ENCODE peak calls at places on chromosome X, in nine cellular contexts. S is neural progenitor cell; I is endothelial cell of umbilical vein; H is colonic mucosa; L is upper lobe of right lung; P is heart right ventricle; Y is H9; Q is CD4-positive, alpha-beta T cell; N is Peyer's patch. J is an unnamed sample.
A peak's percentile ranks its signal among the peaks of the same experiment; 100 is the strongest.

GRCh38 chrX:18983711-18984380 is at the start of gene PHKA2:
- DNase-seq in S (no peak), I (no peak), H (peak; percentile 67), L (peak; percentile 84), P (peak; percentile 66), Y (peak; percentile 57), Q (no peak), N (peak; percentile 47), J (peak; percentile 76)

GRCh38 chrX:106203315-106203714 is 35.2 kb downstream of the PWWP3B start:
- DNase-seq in S (no peak), I (no peak), H (no peak), L (no peak), P (no peak), Y (no peak), Q (no peak), N (no peak), J (no peak)

GRCh38 chrX:143634373-143634685 is 1.6 kb downstream of the SLITRK4 start:
- DNase-seq in S (no peak), I (no peak), H (no peak), L (peak; percentile 54), P (no peak), Y (no peak), Q (no peak), N (no peak), J (peak; percentile 57)

GRCh38 chrX:154548028-154548316 is 552 bp downstream of the IKBKG start:
- DNase-seq in S (no peak), I (no peak), H (no peak), L (no peak), P (no peak), Y (no peak), Q (no peak), N (no peak), J (no peak)

GRCh38 chrX:77962068-77962902 is 7.2 kb downstream of the PGAM4 start:
- DNase-seq in S (no peak), I (peak; percentile 52), H (no peak), L (no peak), P (no peak), Y (no peak), Q (no peak), N (no peak), J (no peak)

GRCh38 chrX:28229217-28229616 is 248.0 kb upstream of the DCAF8L1 start:
- DNase-seq in S (no peak), I (no peak), H (no peak), L (no peak), P (no peak), Y (no peak), Q (no peak), N (no peak), J (no peak)

GRCh38 chrX:41664307-41665299 is 24.2 kb upstream of the GPR34 start:
- DNase-seq in S (no peak), I (no peak), H (no peak), L (no peak), P (no peak), Y (no peak), Q (no peak), N (no peak), J (no peak)

GRCh38 chrX:152138388-152138784 is at the start of gene MAGEA10:
- DNase-seq in S (no peak), I (no peak), H (no peak), L (no peak), P (no peak), Y (no peak), Q (no peak), N (no peak), J (no peak)

GRCh38 chrX:74286950-74287349 is 17.0 kb upstream of the ZCCHC13 start:
- DNase-seq in S (no peak), I (no peak), H (no peak), L (no peak), P (no peak), Y (no peak), Q (no peak), N (no peak), J (no peak)

GRCh38 chrX:132435222-132435621 is 53.6 kb downstream of the MBNL3 start:
- DNase-seq in S (no peak), I (no peak), H (no peak), L (no peak), P (no peak), Y (no peak), Q (no peak), N (no peak), J (no peak)

GRCh38 chrX:130885508-130885907 is 17.5 kb downstream of the ENOX2 start:
- DNase-seq in S (no peak), I (no peak), H (no peak), L (no peak), P (no peak), Y (no peak), Q (no peak), N (no peak), J (no peak)

GRCh38 chrX:84186603-84187358 is 1.2 kb downstream of the RPS6KA6 start:
- DNase-seq in S (no peak), I (peak; percentile 2), H (peak; percentile 52), L (no peak), P (no peak), Y (peak; percentile 43), Q (no peak), N (no peak), J (no peak)

GRCh38 chrX:150463566-150463965 is 100.4 kb downstream of the MAMLD1 start:
- DNase-seq in S (no peak), I (no peak), H (no peak), L (no peak), P (no peak), Y (no peak), Q (no peak), N (no peak), J (no peak)

GRCh38 chrX:84737471-84737871 is 235.2 kb upstream of the HDX start:
- DNase-seq in S (no peak), I (no peak), H (no peak), L (no peak), P (no peak), Y (no peak), Q (no peak), N (no peak), J (no peak)

GRCh38 chrX:8090482-8090881 is 80.6 kb downstream of the VCX2 start:
- DNase-seq in S (no peak), I (no peak), H (no peak), L (no peak), P (no peak), Y (no peak), Q (no peak), N (no peak), J (no peak)

GRCh38 chrX:2330487-2330886 is 170.3 kb downstream of the DHRSX start:
- DNase-seq in S (no peak), I (no peak), H (no peak), L (no peak), P (no peak), Y (no peak), Q (no peak), N (no peak), J (no peak)

GRCh38 chrX:39296472-39296871 is 495.2 kb downstream of the MID1IP1 start:
- DNase-seq in S (no peak), I (no peak), H (no peak), L (no peak), P (no peak), Y (no peak), Q (no peak), N (no peak), J (no peak)

GRCh38 chrX:39301041-39301440 is 499.8 kb downstream of the MID1IP1 start:
- DNase-seq in S (no peak), I (no peak), H (no peak), L (no peak), P (no peak), Y (no peak), Q (no peak), N (no peak), J (no peak)

GRCh38 chrX:39298821-39299220 is 497.6 kb downstream of the MID1IP1 start:
- DNase-seq in S (no peak), I (no peak), H (no peak), L (no peak), P (no peak), Y (no peak), Q (no peak), N (no peak), J (no peak)

GRCh38 chrX:39302838-39303237 is 501.6 kb downstream of the MID1IP1 start:
- DNase-seq in S (no peak), I (no peak), H (no peak), L (no peak), P (no peak), Y (no peak), Q (no peak), N (no peak), J (no peak)

DNA sequence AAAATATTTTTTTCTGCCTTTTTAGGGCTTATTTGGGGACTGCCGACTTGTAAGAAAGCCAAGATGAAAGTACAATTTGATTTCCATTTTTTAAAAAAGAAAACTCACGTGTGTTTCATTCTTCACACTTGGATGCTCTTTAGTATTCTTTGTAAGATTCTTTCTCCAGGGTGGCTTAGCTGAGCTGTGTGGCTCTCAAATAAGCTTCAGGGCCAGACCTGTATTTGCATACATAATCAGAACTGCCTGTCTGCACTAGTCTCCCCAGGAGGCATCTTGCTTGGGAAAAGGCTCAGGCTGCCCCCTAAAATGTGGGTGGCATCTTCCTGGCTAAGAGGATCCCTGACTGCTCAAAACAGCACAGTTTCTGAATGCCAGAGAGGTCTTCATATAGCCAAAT is 498.4 kb downstream of the MID1IP1 start:
- DNase-seq in S (no peak), I (no peak), H (no peak), L (no peak), P (no peak), Y (no peak), Q (no peak), N (no peak), J (no peak)
- H3K27ac ChIP-seq in S (no peak overlapping the region), I (no peak overlapping the region), H (no peak overlapping the region), L (no peak overlapping the region), P (no peak overlapping the region), Y (no peak overlapping the region), Q (no peak overlapping the region), N (no peak overlapping the region), J (no peak overlapping the region)

GRCh38 chrX:100643212-100643611 is 787 bp upstream of the SRPX2 start:
- DNase-seq in S (no peak), I (no peak), H (no peak), L (no peak), P (no peak), Y (no peak), Q (no peak), N (no peak), J (no peak)
- H3K27ac ChIP-seq in S (no peak overlapping the region), I (peak overlapping the region; percentile 99), H (no peak overlapping the region), L (peak overlapping the region; percentile 36), P (peak overlapping the region; percentile 76), Y (no peak overlapping the region), Q (no peak overlapping the region), N (no peak overlapping the region), J (no peak overlapping the region)

DNA sequence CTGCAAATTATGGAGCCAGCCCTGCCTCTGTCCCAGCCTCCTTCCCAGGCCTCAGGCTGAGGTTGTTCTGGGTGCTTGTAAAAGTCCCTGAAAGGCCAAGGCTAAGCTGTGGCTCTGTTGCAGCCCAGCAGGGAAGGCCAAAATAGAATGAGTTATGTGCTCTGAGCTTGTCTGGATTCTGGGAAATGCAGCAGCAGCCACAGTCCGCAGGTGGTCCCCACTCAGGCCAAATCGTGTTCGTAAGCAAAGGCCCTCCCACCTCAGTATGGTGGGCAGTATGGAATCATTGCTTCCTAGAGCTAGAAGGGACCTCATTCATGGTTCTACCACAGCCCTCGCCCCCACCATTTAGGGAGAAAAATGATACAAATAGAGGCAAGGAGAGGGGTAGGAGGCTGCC is 4.7 kb upstream of the TCEAL1 start:
- DNase-seq in S (no peak), I (no peak), H (no peak), L (no peak), P (no peak), Y (no peak), Q (no peak), N (no peak), J (no peak)
- H3K27ac ChIP-seq in S (no peak overlapping the region), I (no peak overlapping the region), H (no peak overlapping the region), L (no peak overlapping the region), P (no peak overlapping the region), Y (no peak overlapping the region), Q (no peak overlapping the region), N (no peak overlapping the region), J (peak overlapping the region; percentile 59)

GRCh38 chrX:9646471-9647038 is 119.1 kb downstream of the GPR143 start:
- DNase-seq in S (no peak), I (peak; percentile 10), H (no peak), L (no peak), P (no peak), Y (no peak), Q (no peak), N (no peak), J (no peak)
- H3K27ac ChIP-seq in S (no peak overlapping the region), I (no peak overlapping the region), H (no peak overlapping the region), L (no peak overlapping the region), P (peak overlapping the region; percentile 72), Y (no peak overlapping the region), Q (no peak overlapping the region), N (no peak overlapping the region), J (no peak overlapping the region)

J was measured in suprapubic skin.